ENCODE peak calls at places on chromosomes 3 and 15, in five cellular contexts. E, H, S, T and I are unnamed samples.

GRCh38 chr3:49098429-49098828 is 4.6 kb upstream of the QRICH1 start:
- DNase-seq in H (no peak), T (no peak), S (no peak), E (peak), I (no peak)

GRCh38 chr15:61906961-61907752 is 153.1 kb downstream of the VPS13C start:
- DNase-seq in S (no peak), T (no peak), H (no peak), E (peak), I (no peak)

GRCh38 chr3:14403636-14404395 is 1.4 kb downstream of the SLC6A6 start:
- DNase-seq in T (no peak), S (no peak), H (no peak), E (no peak), I (no peak)

GRCh38 chr3:197545111-197545510 is 10.7 kb downstream of the BDH1 start:
- DNase-seq in T (no peak), E (no peak), H (no peak), S (no peak), I (no peak)

GRCh38 chr3:129535075-129535474 is 6.6 kb downstream of the RHO start:
- DNase-seq in E (no peak), T (no peak), S (no peak), H (no peak), I (no peak)

GRCh38 chr15:58551764-58552504 is 120.1 kb downstream of the LIPC start:
- DNase-seq in E (peak), S (peak), H (no peak), T (peak), I (no peak)

GRCh38 chr3:186653984-186654383 is 11.8 kb upstream of the HRG start:
- DNase-seq in H (no peak), S (peak), T (peak), E (no peak), I (peak)

GRCh38 chr3:146468234-146468931 is 978 bp downstream of the PLSCR2 start:
- DNase-seq in H (no peak), E (no peak), S (no peak), T (peak), I (no peak)

GRCh38 chr3:133042778-133043177 is 4.6 kb downstream of the TMEM108 start:
- DNase-seq in H (no peak), S (no peak), T (no peak), E (no peak), I (no peak)

GRCh38 chr3:141228385-141228784 is 3.2 kb upstream of the PXYLP1 start:
- DNase-seq in T (no peak), H (no peak), E (no peak), S (no peak), I (no peak)

GRCh38 chr3:172357850-172358754 is 90.2 kb downstream of the GHSR start:
- DNase-seq in H (no peak), T (no peak), S (no peak), E (peak), I (no peak)

GRCh38 chr15:39587291-39587909 is 6.5 kb downstream of the THBS1 start:
- DNase-seq in S (no peak), T (no peak), H (no peak), E (no peak), I (no peak)

GRCh38 chr3:136067211-136067610 is 101.7 kb downstream of the PPP2R3A start:
- DNase-seq in H (no peak), E (no peak), S (no peak), T (no peak), I (no peak)

GRCh38 chr3:190701096-190701532 is 161.4 kb downstream of the GMNC start:
- DNase-seq in H (no peak), T (peak), E (peak), S (peak), I (peak)

GRCh38 chr3:193906849-193907410 is 229.0 kb upstream of the HES1 start:
- DNase-seq in H (no peak), T (no peak), E (no peak), S (no peak), I (no peak)

GRCh38 chr3:10962481-10963036 is 30.0 kb upstream of the SLC6A1 start:
- DNase-seq in T (no peak), H (no peak), S (no peak), E (no peak), I (no peak)

GRCh38 chr3:131221731-131222130 is 159.8 kb upstream of the NUDT16 start:
- DNase-seq in S (no peak), H (no peak), E (peak), T (no peak), I (no peak)

GRCh38 chr15:41561777-41562145 is 2.7 kb downstream of the TYRO3 start:
- DNase-seq in T (no peak), H (no peak), S (peak), E (no peak), I (no peak)

GRCh38 chr3:160822931-160823330 is 66.9 kb downstream of the PPM1L start:
- DNase-seq in S (no peak), T (no peak), E (no peak), H (no peak), I (no peak)

GRCh38 chr3:178562143-178562868 is 26.1 kb downstream of the KCNMB2 start:
- DNase-seq in E (no peak), S (peak), H (no peak), T (no peak), I (no peak)

GRCh38 chr3:125613204-125613603 is 17.9 kb upstream of the OSBPL11 start:
- DNase-seq in T (no peak), H (no peak), E (no peak), S (no peak), I (no peak)

GRCh38 chr3:71931930-71932329 is 147.0 kb upstream of the PROK2 start:
- DNase-seq in T (no peak), H (no peak), E (no peak), S (no peak), I (no peak)

GRCh38 chr3:44954289-44954688 is 21.7 kb downstream of the ZDHHC3 start:
- DNase-seq in E (no peak), T (no peak), H (no peak), S (no peak), I (no peak)

GRCh38 chr3:13648060-13648743 is 99.3 kb downstream of the FBLN2 start:
- DNase-seq in S (peak), H (peak), T (peak), E (peak), I (peak)

GRCh38 chr3:45417949-45418847 is 29.8 kb downstream of the LARS2 start:
- DNase-seq in T (no peak), S (no peak), E (no peak), H (no peak), I (peak)

GRCh38 chr3:66405701-66406091 is 95.1 kb downstream of the LRIG1 start:
- DNase-seq in E (peak), T (no peak), H (no peak), S (peak), I (no peak)

GRCh38 chr3:54897028-54897711 is 30.7 kb downstream of the LRTM1 start:
- DNase-seq in T (no peak), E (peak), H (no peak), S (no peak), I (no peak)

GRCh38 chr3:116005404-116005803 is 382.1 kb downstream of the GAP43 start:
- DNase-seq in S (peak), T (peak), E (peak), H (peak), I (no peak)

GRCh38 chr15:80507638-80508316 is 103.6 kb downstream of the ARNT2 start:
- DNase-seq in T (no peak), H (no peak), E (no peak), S (no peak), I (no peak)

GRCh38 chr3:39147711-39148115 is 5.7 kb downstream of the CSRNP1 start:
- DNase-seq in E (peak), S (peak), T (no peak), H (no peak), I (no peak)

GRCh38 chr3:41190509-41191284 is 8.6 kb upstream of the CTNNB1 start:
- DNase-seq in T (peak), E (peak), H (no peak), S (no peak), I (no peak)

GRCh38 chr3:48194446-48195071 is 6.3 kb upstream of the CDC25A start:
- DNase-seq in H (peak), S (peak), T (peak), E (peak), I (peak)

GRCh38 chr15:60751985-60752952 is 273.3 kb upstream of the ICE2 start:
- DNase-seq in T (no peak), H (no peak), S (no peak), E (peak), I (peak)

GRCh38 chr15:67506775-67507747 is 13.9 kb upstream of the C15orf61 start:
- DNase-seq in H (no peak), E (no peak), T (no peak), S (no peak), I (no peak)

GRCh38 chr3:10558726-10559125 is 53.3 kb upstream of the ATP2B2 start:
- DNase-seq in H (peak), S (no peak), E (no peak), T (no peak), I (no peak)